ENCODE peak calls at places on chromosomes 4 and X, in eight cellular contexts. Q is T follicular helper cell; X is B cell; V is endothelial cell; C is germinal center; P is NCI-H1436; Y is stimulated activated CD8-positive, alpha-beta memory T cell treated with anti-CD3 and anti-CD28 coated beads, Interleukin-4, amount 100 ng/mL, for 24 hours; G is endothelial cell of umbilical vein. T is an unnamed sample.

GRCh38 chrX:40098264-40099045 is 697 bp upstream of the BCOR start:
- DNase-seq in Q (peak), X (peak), V (peak), C (no peak), P (peak), Y (no peak), G (peak), T (peak)

GRCh38 chr4:165505991-165506779 is 127.4 kb downstream of the CPE start:
- DNase-seq in Q (no peak), X (no peak), V (no peak), C (no peak), P (no peak), Y (no peak), G (no peak), T (no peak)

GRCh38 chrX:109719262-109719661 is 13.8 kb downstream of the ACSL4 start:
- DNase-seq in Q (no peak), X (no peak), V (no peak), C (no peak), P (no peak), Y (no peak), G (no peak), T (no peak)

GRCh38 chrX:46575991-46576392 is 2.4 kb downstream of the CHST7 start:
- DNase-seq in Q (no peak), X (no peak), V (peak), C (no peak), P (no peak), Y (no peak), G (peak), T (no peak)

GRCh38 chr4:72446353-72447055 is 122.5 kb downstream of the ADAMTS3 start:
- DNase-seq in Q (no peak), X (no peak), V (no peak), C (no peak), P (no peak), Y (no peak), G (peak), T (no peak)

GRCh38 chr4:158996669-158997074 is 106.2 kb upstream of the RAPGEF2 start:
- DNase-seq in Q (no peak), X (no peak), V (no peak), C (no peak), P (no peak), Y (no peak), G (peak), T (no peak)

GRCh38 chr4:3739577-3739976 is 26.6 kb upstream of the ADRA2C start:
- DNase-seq in Q (no peak), X (no peak), V (no peak), C (no peak), P (no peak), Y (no peak), G (no peak), T (no peak)

GRCh38 chr4:182585321-182585720 is 331.9 kb downstream of the DCTD start:
- DNase-seq in Q (no peak), X (no peak), V (no peak), C (no peak), P (no peak), Y (no peak), G (no peak), T (no peak)

GRCh38 chrX:136353519-136354095 is 52.8 kb downstream of the ADGRG4 start:
- DNase-seq in Q (no peak), X (no peak), V (no peak), C (no peak), P (no peak), Y (no peak), G (no peak), T (no peak)

GRCh38 chrX:7132335-7133035 is 15.0 kb upstream of the STS start:
- DNase-seq in Q (no peak), X (no peak), V (peak), C (peak), P (no peak), Y (peak), G (peak), T (no peak)

GRCh38 chr4:139243448-139244365 is 36.3 kb downstream of the MGARP start:
- DNase-seq in Q (no peak), X (no peak), V (no peak), C (no peak), P (no peak), Y (no peak), G (peak), T (no peak)

T was measured in effector CD8-positive, alpha-beta T cell.